ENCODE peak calls at places on chromosomes 3 and 15, in five cellular contexts. V, Z, S, T and R are unnamed samples.

GRCh38 chr3:50971487-50971924 is 296.8 kb downstream of the DOCK3 start:
- DNase-seq in S (peak; percentile 45), V (peak; percentile 63), T (no peak), Z (peak; percentile 51), R (peak; percentile 72)

GRCh38 chr3:25678581-25678980 is 13.9 kb upstream of the TOP2B start:
- DNase-seq in Z (peak; percentile 4), T (no peak), V (no peak), S (no peak), R (peak; percentile 66)

GRCh38 chr15:50181206-50181982 is 602 bp upstream of the SLC27A2 start:
- DNase-seq in T (no peak), Z (no peak), V (no peak), S (no peak), R (no peak)

GRCh38 chr15:86336051-86336788 is 256.5 kb downstream of the AGBL1 start:
- DNase-seq in S (no peak), V (peak; percentile 38), T (no peak), Z (peak; percentile 80), R (no peak)

GRCh38 chr3:156702367-156702766 is 28.0 kb downstream of the TIPARP start:
- DNase-seq in Z (no peak), V (peak; percentile 45), T (no peak), S (no peak), R (no peak)

GRCh38 chr3:111915905-111916304 is 56.8 kb downstream of the PHLDB2 start:
- DNase-seq in S (no peak), V (no peak), Z (peak; percentile 55), T (no peak), R (peak; percentile 71)

GRCh38 chr3:11735638-11736037 is 91.9 kb upstream of the VGLL4 start:
- DNase-seq in V (no peak), Z (no peak), S (no peak), T (no peak), R (no peak)

GRCh38 chr3:51682079-51682478 is 11.0 kb downstream of the TEX264 start:
- DNase-seq in T (no peak), V (peak; percentile 93), S (peak; percentile 88), Z (peak; percentile 84), R (peak; percentile 94)

GRCh38 chr3:102400766-102401165 is 34.0 kb upstream of the ZPLD1 start:
- DNase-seq in V (peak; percentile 18), Z (peak; percentile 91), T (no peak), S (peak; percentile 67), R (peak; percentile 75)

GRCh38 chr3:12194209-12194608 is 35.5 kb upstream of the TIMP4 start:
- DNase-seq in Z (peak; percentile 93), V (peak; percentile 88), T (no peak), S (peak; percentile 92), R (peak; percentile 94)

GRCh38 chr3:171353423-171353822 is 106.8 kb downstream of the TNIK start:
- DNase-seq in T (no peak), V (peak; percentile 28), S (peak; percentile 38), Z (no peak), R (no peak)

GRCh38 chr3:39651993-39652739 is 157.2 kb upstream of the MYRIP start:
- DNase-seq in T (no peak), Z (no peak), V (no peak), S (no peak), R (no peak)

GRCh38 chr3:59774613-59775012 is 724.8 kb upstream of the CFAP20DC start:
- DNase-seq in S (peak; percentile 90), V (peak; percentile 87), T (no peak), Z (peak; percentile 87), R (peak; percentile 82)

GRCh38 chr3:130260821-130261402 is 84.6 kb upstream of the COL6A5 start:
- DNase-seq in T (no peak), Z (no peak), S (no peak), V (no peak), R (no peak)

GRCh38 chr3:184180165-184180564 is 5.5 kb downstream of the AP2M1 start:
- DNase-seq in V (peak; percentile 85), T (no peak), S (peak; percentile 68), Z (peak; percentile 67), R (peak; percentile 84)

GRCh38 chr3:111594205-111594604 is 941 bp downstream of the ZBED2 start:
- DNase-seq in V (peak; percentile 84), T (no peak), S (peak; percentile 91), Z (peak; percentile 80), R (peak; percentile 72)

GRCh38 chr3:142649996-142650693 is 54.0 kb downstream of the PLS1 start:
- DNase-seq in V (no peak), T (no peak), Z (peak; percentile 54), S (no peak), R (peak; percentile 45)

GRCh38 chr3:159761377-159761776 is 227.3 kb upstream of the IL12A start:
- DNase-seq in S (peak; percentile 63), V (peak; percentile 69), T (peak; percentile 34), Z (peak; percentile 40), R (no peak)

GRCh38 chr3:80553211-80553610 is 785.4 kb upstream of the ROBO1 start:
- DNase-seq in Z (no peak), T (no peak), V (no peak), S (no peak), R (peak; percentile 22)

GRCh38 chr3:69855436-69856162 is 116.3 kb downstream of the MITF start:
- DNase-seq in S (peak; percentile 64), T (no peak), V (peak; percentile 71), Z (peak; percentile 44), R (peak; percentile 84)

GRCh38 chr3:102194001-102194400 is 240.8 kb upstream of the ZPLD1 start:
- DNase-seq in T (no peak), V (no peak), Z (no peak), S (no peak), R (no peak)

GRCh38 chr3:40137586-40138295 is 171.8 kb upstream of the EIF1B start:
- DNase-seq in T (no peak), Z (peak; percentile 50), S (no peak), V (peak; percentile 88), R (no peak)

GRCh38 chr3:16884084-16884747 is 539 bp upstream of the PLCL2 start:
- DNase-seq in S (peak; percentile 6), V (peak; percentile 51), Z (peak; percentile 52), T (peak; percentile 84), R (peak; percentile 58)

GRCh38 chr3:129120254-129121004 is 1.2 kb downstream of the RAB43 start:
- DNase-seq in T (peak; percentile 80), V (peak; percentile 95), S (peak; percentile 86), Z (peak; percentile 86), R (peak; percentile 92)

GRCh38 chr15:69628256-69629093 is 175.9 kb downstream of the RPLP1 start:
- DNase-seq in V (no peak), Z (no peak), S (no peak), T (no peak), R (no peak)

GRCh38 chr3:70256566-70256965 is 55.9 kb downstream of the MDFIC2 start:
- DNase-seq in Z (no peak), S (no peak), T (no peak), V (no peak), R (no peak)

GRCh38 chr15:69165637-69166025 is 5.2 kb downstream of the GLCE start:
- DNase-seq in V (no peak), Z (no peak), S (no peak), T (no peak), R (no peak)

GRCh38 chr15:31387483-31388118 is 61.0 kb downstream of the KLF13 start:
- DNase-seq in S (peak; percentile 18), V (peak; percentile 46), T (peak; percentile 74), Z (peak; percentile 71), R (peak; percentile 32)

GRCh38 chr3:114480442-114480841 is 186.6 kb downstream of the TIGIT start:
- DNase-seq in S (peak; percentile 75), Z (no peak), V (peak; percentile 45), T (no peak), R (peak; percentile 93)

GRCh38 chr3:100084100-100084806 is 30.0 kb downstream of the FILIP1L start:
- DNase-seq in S (no peak), Z (no peak), T (no peak), V (no peak), R (no peak)

GRCh38 chr15:83734487-83734886 is 80.6 kb downstream of the ADAMTSL3 start:
- DNase-seq in V (peak; percentile 3), Z (no peak), S (no peak), T (no peak), R (peak; percentile 23)

GRCh38 chr15:41899854-41900442 is 6.1 kb upstream of the SPTBN5 start:
- DNase-seq in Z (no peak), S (no peak), V (no peak), T (no peak), R (no peak)

GRCh38 chr3:112745567-112746248 is 101.0 kb downstream of the CD200R1L start:
- DNase-seq in T (no peak), V (no peak), Z (no peak), S (peak; percentile 29), R (no peak)

GRCh38 chr15:77650285-77650684 is 17.6 kb upstream of the LINGO1 start:
- DNase-seq in Z (no peak), T (no peak), S (no peak), V (peak; percentile 22), R (peak; percentile 35)

GRCh38 chr15:40058476-40059140 is 19.6 kb upstream of the SRP14 start:
- DNase-seq in S (peak; percentile 76), T (no peak), Z (peak; percentile 46), V (peak; percentile 63), R (peak; percentile 69)
- H3K4me3 ChIP-seq in S (no peak overlapping the region), T (no peak overlapping the region), Z (no peak overlapping the region), V (no peak overlapping the region), R (no peak overlapping the region)

GRCh38 chr3:148998715-148999413 is 7.5 kb downstream of the GYG1 start:
- DNase-seq in S (peak; percentile 39), Z (no peak), T (no peak), V (peak; percentile 52), R (no peak)
- H3K4me3 ChIP-seq in S (no peak overlapping the region), Z (no peak overlapping the region), T (no peak overlapping the region), V (no peak overlapping the region), R (no peak overlapping the region)

DNA sequence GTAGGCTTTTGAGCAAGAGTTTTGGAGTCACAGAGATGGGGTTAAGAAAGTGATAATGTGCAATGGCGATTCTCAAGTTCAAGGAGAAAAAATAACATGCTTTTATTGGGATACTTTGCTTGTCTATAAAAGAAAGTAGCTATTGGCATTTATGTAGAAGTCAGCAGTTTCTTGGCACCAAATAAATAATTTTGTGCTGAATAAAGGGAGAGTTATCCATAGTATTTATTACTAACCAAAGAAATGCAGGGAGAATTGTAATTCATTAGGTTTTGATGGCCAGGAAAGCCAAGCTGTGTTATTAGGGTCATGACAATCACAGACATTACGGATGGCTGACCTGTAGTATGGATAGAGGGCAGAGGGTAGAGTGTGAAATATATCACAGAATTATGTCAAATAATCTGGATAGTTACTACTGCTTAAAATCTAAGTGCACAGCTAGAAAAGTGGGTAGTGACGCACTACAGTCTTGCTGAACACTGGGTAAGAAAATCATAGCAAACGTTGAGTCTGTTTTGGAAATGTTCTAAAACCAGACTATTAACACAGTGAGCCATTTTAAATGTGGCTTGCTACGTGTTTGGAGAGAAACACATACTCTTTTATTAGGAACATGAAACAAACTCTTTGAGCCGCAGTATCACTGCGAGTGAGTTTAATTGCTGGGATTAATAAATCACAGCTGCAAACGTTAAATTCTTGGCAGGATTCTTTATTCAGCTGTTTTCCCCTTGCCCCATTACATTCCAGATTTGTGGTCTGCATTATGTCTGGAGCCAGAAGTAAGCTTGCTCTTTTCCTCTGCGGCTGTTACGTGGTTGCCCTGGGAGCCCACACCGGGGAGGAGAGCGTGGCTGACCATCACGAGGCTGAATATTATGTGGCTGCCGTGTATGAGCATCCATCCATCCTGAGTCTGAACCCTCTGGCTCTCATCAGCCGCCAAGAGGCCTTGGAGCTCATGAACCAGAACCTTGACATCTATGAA is 33.4 kb downstream of the BTD start:
- DNase-seq in T (no peak), V (peak; percentile 72), S (peak; percentile 66), Z (peak; percentile 96), R (peak; percentile 58)
- H3K4me3 ChIP-seq in T (no peak overlapping the region), V (peak overlapping the region; percentile 62), S (no peak overlapping the region), Z (no peak overlapping the region), R (no peak overlapping the region)

GRCh38 chr3:197877902-197878301 is 72.1 kb upstream of the RPL35A start:
- DNase-seq in Z (no peak), S (no peak), T (no peak), V (no peak), R (no peak)
- H3K4me3 ChIP-seq in Z (no peak overlapping the region), S (no peak overlapping the region), T (no peak overlapping the region), V (no peak overlapping the region), R (no peak overlapping the region)

GRCh38 chr15:82062479-82062878 is 16.7 kb upstream of the MEX3B start:
- DNase-seq in T (no peak), S (no peak), V (no peak), Z (no peak), R (no peak)
- H3K4me3 ChIP-seq in T (no peak overlapping the region), S (no peak overlapping the region), V (no peak overlapping the region), Z (no peak overlapping the region), R (no peak overlapping the region)